ENCODE peak calls at places on chromosome 5, in five cellular contexts. P, F, M, U and H are unnamed samples.
A peak's percentile ranks its signal among the peaks of the same experiment; 100 is the strongest.

GRCh38 chr5:103228588-103228987 is 30.0 kb upstream of the MACIR start:
- DNase-seq in U (no peak), P (no peak), M (no peak), F (no peak), H (no peak)

GRCh38 chr5:3349704-3350565 is 245.7 kb upstream of the IRX1 start:
- DNase-seq in F (no peak), M (no peak), U (no peak), P (no peak), H (no peak)

GRCh38 chr5:104080646-104081175 is 518.1 kb upstream of the NUDT12 start:
- DNase-seq in P (no peak), U (no peak), M (no peak), F (no peak), H (no peak)

GRCh38 chr5:51272957-51273356 is 110.3 kb upstream of the ISL1 start:
- DNase-seq in U (peak; percentile 22), P (no peak), F (no peak), M (no peak), H (no peak)

GRCh38 chr5:136408996-136409395 is 43.7 kb upstream of the TRPC7 start:
- DNase-seq in P (no peak), F (no peak), U (no peak), M (no peak), H (no peak)

GRCh38 chr5:124289122-124289521 is 457.3 kb downstream of the ZNF608 start:
- DNase-seq in P (no peak), U (no peak), M (no peak), F (peak; percentile 29), H (no peak)

GRCh38 chr5:139710370-139711066 is 62.4 kb downstream of the CXXC5 start:
- DNase-seq in U (peak; percentile 93), M (peak; percentile 63), F (no peak), P (peak; percentile 80), H (peak; percentile 56)

GRCh38 chr5:134581241-134581981 is 51.2 kb downstream of the SAR1B start:
- DNase-seq in P (no peak), U (no peak), M (no peak), F (no peak), H (no peak)

GRCh38 chr5:91906027-91906426 is 522.9 kb upstream of the ARRDC3 start:
- DNase-seq in F (no peak), M (no peak), P (no peak), U (no peak), H (no peak)

GRCh38 chr5:172004824-172005237 is 1.6 kb downstream of the FBXW11 start:
- DNase-seq in F (no peak), M (peak; percentile 41), U (no peak), P (peak; percentile 30), H (no peak)

GRCh38 chr5:111953351-111954127 is 196.5 kb upstream of the NREP start:
- DNase-seq in U (no peak), M (no peak), P (peak; percentile 93), F (no peak), H (peak; percentile 68)

GRCh38 chr5:176611435-176611834 is 1.5 kb upstream of the GPRIN1 start:
- DNase-seq in U (peak; percentile 87), P (peak; percentile 84), M (peak; percentile 51), F (peak; percentile 43), H (peak; percentile 84)

GRCh38 chr5:139831624-139832023 is 36.0 kb downstream of the PSD2 start:
- DNase-seq in U (no peak), M (no peak), P (no peak), F (no peak), H (no peak)

GRCh38 chr5:178113141-178113787 is at the start of gene N4BP3:
- DNase-seq in F (no peak), P (peak; percentile 19), U (peak; percentile 91), M (peak; percentile 93), H (peak; percentile 38)

GRCh38 chr5:149775785-149776184 is 45.7 kb downstream of the PPARGC1B start:
- DNase-seq in U (peak; percentile 73), F (no peak), M (peak; percentile 61), P (no peak), H (peak; percentile 52)

GRCh38 chr5:15234366-15234765 is 265.6 kb upstream of the FBXL7 start:
- DNase-seq in P (peak; percentile 59), U (peak; percentile 73), F (no peak), M (no peak), H (no peak)

GRCh38 chr5:136055612-136056302 is 27.0 kb downstream of the TGFBI start:
- DNase-seq in M (no peak), P (no peak), U (no peak), F (no peak), H (peak; percentile 65)

GRCh38 chr5:177471610-177472356 is 1.7 kb downstream of the DBN1 start:
- DNase-seq in U (no peak), P (peak; percentile 42), M (no peak), F (peak; percentile 82), H (peak; percentile 38)

GRCh38 chr5:90562331-90562730 is 3.7 kb downstream of the ADGRV1 start:
- DNase-seq in M (no peak), F (no peak), U (peak; percentile 18), P (no peak), H (no peak)

GRCh38 chr5:76106149-76106548 is 23.0 kb downstream of the SV2C start:
- DNase-seq in U (peak; percentile 35), P (no peak), M (no peak), F (no peak), H (no peak)

GRCh38 chr5:115343855-115344254 is 47.4 kb upstream of the CCDC112 start:
- DNase-seq in P (peak; percentile 73), M (no peak), F (no peak), U (no peak), H (peak; percentile 69)

GRCh38 chr5:144566747-144567415 is 396.2 kb downstream of the KCTD16 start:
- DNase-seq in P (peak; percentile 80), U (peak; percentile 59), F (no peak), M (no peak), H (no peak)

GRCh38 chr5:115831163-115831768 is 10.1 kb downstream of the ATG12 start:
- DNase-seq in M (peak; percentile 48), U (peak; percentile 71), F (no peak), P (peak; percentile 46), H (peak; percentile 41)

GRCh38 chr5:88666761-88667186 is 216.2 kb downstream of the MEF2C start:
- DNase-seq in P (peak; percentile 77), U (peak; percentile 76), F (no peak), M (no peak), H (peak; percentile 15)

GRCh38 chr5:88236866-88237642 is 31.6 kb downstream of the TMEM161B start:
- DNase-seq in M (no peak), P (peak; percentile 35), F (no peak), U (no peak), H (no peak)

GRCh38 chr5:74974451-74975089 is 77.8 kb downstream of the GCNT4 start:
- DNase-seq in P (no peak), M (no peak), F (no peak), U (no peak), H (no peak)

GRCh38 chr5:94908889-94909480 is 290.5 kb downstream of the SLF1 start:
- DNase-seq in U (peak; percentile 68), M (peak; percentile 37), P (peak; percentile 55), F (no peak), H (peak; percentile 48)

GRCh38 chr5:115465416-115465815 is 79.2 kb downstream of the FEM1C start:
- DNase-seq in P (no peak), U (no peak), M (no peak), F (no peak), H (no peak)

GRCh38 chr5:74382864-74383618 is 257.5 kb downstream of the ENC1 start:
- DNase-seq in M (no peak), U (no peak), P (peak; percentile 71), F (peak; percentile 74), H (peak; percentile 54)

GRCh38 chr5:143435207-143435657 is 31.7 kb upstream of the NR3C1 start:
- DNase-seq in F (peak; percentile 40), P (no peak), U (no peak), M (peak; percentile 95), H (peak; percentile 50)

GRCh38 chr5:179278119-179278518 is 67.1 kb downstream of the ADAMTS2 start:
- DNase-seq in U (peak; percentile 41), M (no peak), F (no peak), P (no peak), H (no peak)

GRCh38 chr5:65199988-65200668 is 281.6 kb downstream of the ADAMTS6 start:
- DNase-seq in M (no peak), U (no peak), F (no peak), P (peak; percentile 86), H (peak; percentile 60)

GRCh38 chr5:38191693-38192092 is 66.7 kb upstream of the EGFLAM start:
- DNase-seq in P (no peak), M (no peak), U (no peak), F (no peak), H (no peak)
- TF ChIP-seq CTCF in P (no peak), M (no peak), U (no peak), F (no peak), H (no peak)

DNA sequence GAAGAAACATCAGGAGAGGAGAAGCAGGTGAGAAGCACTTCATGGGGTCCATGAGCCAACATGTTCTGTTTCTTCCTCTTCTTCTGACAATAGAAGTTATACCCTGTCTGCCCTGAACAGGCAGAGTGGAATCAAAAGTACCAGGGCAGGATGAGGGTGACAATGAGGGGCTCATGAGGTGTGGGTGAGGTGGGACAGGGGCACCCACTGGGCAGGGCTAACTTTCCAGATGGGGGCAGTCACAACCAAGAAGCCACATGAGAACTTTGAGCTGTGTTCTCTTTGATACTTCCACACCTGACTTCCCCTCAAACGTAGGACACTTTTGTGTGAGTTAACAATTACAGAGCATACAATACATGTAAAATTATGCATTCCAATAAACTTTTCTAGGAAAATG is 92.7 kb downstream of the LHFPL2 start:
- DNase-seq in F (no peak), M (peak; percentile 19), P (no peak), U (no peak), H (no peak)
- TF ChIP-seq CTCF in F (no peak), M (peak; percentile 51), P (peak; percentile 1), U (no peak), H (no peak)

GRCh38 chr5:119582987-119583386 is 46.4 kb upstream of the FAM170A start:
- DNase-seq in F (no peak), U (peak; percentile 54), P (no peak), M (no peak), H (no peak)

GRCh38 chr5:119583684-119584083 is 45.7 kb upstream of the FAM170A start:
- DNase-seq in F (no peak), M (no peak), P (no peak), U (no peak), H (peak; percentile 27)

DNA sequence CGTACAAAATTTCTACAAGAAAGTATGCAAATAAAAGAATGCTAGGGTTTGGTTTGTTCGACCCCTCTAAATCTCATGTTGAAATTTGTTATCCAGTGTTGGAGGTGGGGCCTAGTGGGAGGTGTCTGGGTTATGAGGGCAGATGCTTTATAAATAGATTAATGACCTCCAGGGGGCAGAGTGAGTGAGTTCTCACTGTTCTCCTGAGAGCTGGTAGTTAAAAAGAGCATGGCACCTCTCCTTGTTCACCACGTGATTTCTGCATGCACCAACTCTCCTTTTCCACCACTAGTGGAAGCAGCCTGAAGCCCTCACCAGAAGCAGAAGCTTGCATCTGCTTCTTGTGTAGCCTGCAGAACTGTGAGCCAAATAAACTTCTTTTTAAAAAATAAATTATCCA is 50.4 kb upstream of the FAM170A start:
- DNase-seq in M (peak; percentile 58), F (no peak), U (peak; percentile 92), P (no peak), H (peak; percentile 26)
- TF ChIP-seq CTCF in M (peak; percentile 75), F (no peak), U (peak; percentile 73), P (no peak), H (peak; percentile 36)

GRCh38 chr5:169408166-169408565 is 107.2 kb upstream of the SLIT3 start:
- DNase-seq in U (no peak), F (no peak), M (no peak), P (no peak), H (no peak)

GRCh38 chr5:169398515-169398914 is 97.6 kb upstream of the SLIT3 start:
- DNase-seq in P (no peak), M (no peak), F (no peak), U (no peak), H (no peak)

GRCh38 chr5:169408735-169409134 is 107.8 kb upstream of the SLIT3 start:
- DNase-seq in P (no peak), U (no peak), M (no peak), F (no peak), H (no peak)

GRCh38 chr5:169404223-169404622 is 103.3 kb upstream of the SLIT3 start:
- DNase-seq in M (no peak), F (no peak), P (no peak), U (no peak), H (no peak)
- TF ChIP-seq CTCF in M (no peak), F (no peak), P (no peak), U (no peak), H (no peak)